ENCODE peak calls at places on chromosomes 11 and 22, in eight cellular contexts. P is SK-N-SH; B is HFF-Myc; T is astrocyte of the spinal cord; U is endothelial cell; F is fibroblast of the aortic adventitia; N is CD4-positive, alpha-beta T cell; V is MCF 10A. R is an unnamed sample.

GRCh38 chr11:4105916-4106315 is 11.3 kb downstream of the RRM1 start:
- DNase-seq in F (no peak), N (no peak), T (no peak), U (no peak), P (no peak), B (no peak), V (no peak), R (no peak)

GRCh38 chr22:41479671-41480396 is 10.9 kb downstream of the ACO2 start:
- DNase-seq in T (peak), V (peak), P (no peak), B (no peak), F (peak), N (no peak), U (no peak), R (peak)

GRCh38 chr11:120270386-120270785 is 30.4 kb downstream of the POU2F3 start:
- DNase-seq in V (no peak), U (no peak), P (no peak), N (no peak), T (no peak), B (no peak), F (no peak), R (no peak)

GRCh38 chr22:49208768-49209252 is 618.9 kb downstream of the BRD1 start:
- DNase-seq in F (no peak), T (no peak), B (no peak), U (peak), V (no peak), N (no peak), P (no peak), R (no peak)

GRCh38 chr11:95922536-95923440 is 1.1 kb downstream of the MTMR2 start:
- DNase-seq in P (no peak), B (no peak), N (no peak), V (peak), U (no peak), T (peak), F (peak), R (no peak)

GRCh38 chr11:90704510-90704909 is 481.7 kb upstream of the CHORDC1 start:
- DNase-seq in N (no peak), V (no peak), U (no peak), B (no peak), P (no peak), T (no peak), F (no peak), R (no peak)

GRCh38 chr11:5288108-5288911 is 13.4 kb downstream of the OR51B4 start:
- DNase-seq in B (no peak), U (no peak), P (no peak), N (no peak), T (no peak), F (peak), V (no peak), R (no peak)

GRCh38 chr11:68946416-68947090 is 34.2 kb downstream of the MRGPRD start:
- DNase-seq in F (peak), B (peak), N (no peak), V (peak), T (peak), U (no peak), P (peak), R (peak)

GRCh38 chr11:34274712-34275398 is 83.0 kb downstream of the ABTB2 start:
- DNase-seq in T (peak), N (no peak), B (peak), V (peak), U (no peak), P (peak), F (peak), R (peak)

GRCh38 chr11:74434528-74434927 is 32.8 kb downstream of the KCNE3 start:
- DNase-seq in B (no peak), T (no peak), N (no peak), U (no peak), P (no peak), F (no peak), V (peak), R (no peak)

GRCh38 chr11:6472934-6473333 is 807 bp downstream of the TRIM3 start:
- DNase-seq in N (no peak), U (no peak), V (no peak), T (no peak), B (no peak), P (no peak), F (no peak), R (no peak)

GRCh38 chr11:316031-316701 is 2.3 kb downstream of the IFITM1 start:
- DNase-seq in N (no peak), F (no peak), P (peak), T (no peak), U (no peak), V (no peak), B (no peak), R (no peak)

GRCh38 chr22:46905415-46905814 is 143.0 kb downstream of the TBC1D22A start:
- DNase-seq in B (no peak), F (no peak), P (no peak), N (no peak), T (no peak), V (no peak), U (no peak), R (no peak)

GRCh38 chr22:43925433-43926348 is 2.1 kb downstream of the PNPLA3 start:
- DNase-seq in T (no peak), N (no peak), F (no peak), P (no peak), U (no peak), V (peak), B (no peak), R (no peak)

GRCh38 chr22:37207981-37208380 is 4.3 kb downstream of the SSTR3 start:
- DNase-seq in T (no peak), N (peak), F (no peak), V (no peak), B (no peak), P (no peak), U (no peak), R (no peak)

GRCh38 chr22:49632199-49633009 is 195.3 kb downstream of the BRD1 start:
- DNase-seq in B (no peak), U (peak), T (peak), F (peak), P (peak), N (no peak), V (no peak), R (no peak)

GRCh38 chr22:49724030-49724892 is 103.4 kb downstream of the BRD1 start:
- DNase-seq in P (peak), F (no peak), U (peak), V (no peak), N (peak), T (no peak), B (no peak), R (no peak)

GRCh38 chr11:100269511-100269910 is 417.6 kb upstream of the ARHGAP42 start:
- DNase-seq in B (no peak), T (no peak), N (no peak), P (no peak), V (no peak), U (no peak), F (no peak), R (no peak)

GRCh38 chr11:61007383-61007970 is 36.0 kb downstream of the CD6 start:
- DNase-seq in P (peak), V (no peak), B (no peak), F (no peak), N (no peak), U (no peak), T (no peak), R (no peak)

GRCh38 chr22:37063436-37064420 is 12.2 kb downstream of the KCTD17 start:
- DNase-seq in F (no peak), U (no peak), T (no peak), P (no peak), N (no peak), V (no peak), B (no peak), R (no peak)

GRCh38 chr22:30605449-30606110 is 1.4 kb upstream of the TCN2 start:
- DNase-seq in P (peak), N (peak), V (peak), B (no peak), F (peak), U (peak), T (peak), R (peak)

GRCh38 chr22:37043828-37044538 is 7.6 kb upstream of the KCTD17 start:
- DNase-seq in U (peak), N (peak), B (peak), V (peak), P (peak), T (no peak), F (peak), R (peak)

GRCh38 chr22:46393791-46394333 is 58.3 kb downstream of the TRMU start:
- DNase-seq in V (no peak), T (no peak), F (no peak), U (no peak), B (no peak), N (no peak), P (no peak), R (no peak)

GRCh38 chr11:1943977-1944376 is 3.2 kb upstream of the MRPL23 start:
- DNase-seq in T (peak), P (no peak), F (peak), U (no peak), B (peak), V (peak), N (no peak), R (no peak)

GRCh38 chr22:38986629-38987028 is 4.5 kb downstream of the APOBEC3B start:
- DNase-seq in B (no peak), U (no peak), T (no peak), P (no peak), V (no peak), N (no peak), F (no peak), R (no peak)

GRCh38 chr11:3091846-3092602 is 34.8 kb upstream of the CARS1 start:
- DNase-seq in P (peak), B (no peak), U (peak), F (peak), N (peak), V (peak), T (peak), R (peak)

GRCh38 chr11:118870396-118871343 is 13.0 kb upstream of the CXCR5 start:
- DNase-seq in N (no peak), F (peak), T (no peak), P (peak), V (no peak), U (no peak), B (no peak), R (no peak)
- TF ChIP-seq CTCF in N (no peak), F (no peak), T (peak), P (no peak), V (no peak), U (no peak), B (peak), R (peak)

GRCh38 chr22:27990879-27991278 is 71.8 kb upstream of the PITPNB start:
- DNase-seq in T (peak), B (no peak), V (peak), N (no peak), P (peak), U (peak), F (peak), R (no peak)
- TF ChIP-seq CTCF in T (peak), B (peak), V (peak), N (no peak), P (peak), U (peak), F (peak), R (peak)

DNA sequence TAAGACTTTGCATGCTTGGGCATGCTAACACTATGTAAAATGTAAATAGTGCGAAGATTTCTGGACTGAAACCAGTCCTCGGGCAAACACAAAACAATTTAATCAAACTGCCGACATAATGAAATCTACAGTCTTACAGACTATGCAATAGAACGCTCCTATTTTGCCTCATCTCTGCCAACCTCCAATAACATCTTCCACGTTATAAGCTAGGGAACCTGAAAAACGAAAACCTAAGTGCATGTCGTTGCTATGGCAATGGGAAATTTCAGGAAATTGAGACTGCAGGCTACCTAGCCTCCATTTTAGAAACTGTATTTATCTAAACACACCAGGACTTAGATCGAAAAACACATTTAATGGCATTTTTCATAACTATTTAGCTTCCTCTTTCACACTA is 1.1 kb downstream of the CSTF3 start:
- DNase-seq in F (peak), B (peak), V (peak), T (peak), U (no peak), P (peak), N (no peak), R (peak)
- TF ChIP-seq CTCF in F (no peak), B (no peak), V (no peak), T (no peak), U (no peak), P (no peak), N (no peak), R (no peak)

DNA sequence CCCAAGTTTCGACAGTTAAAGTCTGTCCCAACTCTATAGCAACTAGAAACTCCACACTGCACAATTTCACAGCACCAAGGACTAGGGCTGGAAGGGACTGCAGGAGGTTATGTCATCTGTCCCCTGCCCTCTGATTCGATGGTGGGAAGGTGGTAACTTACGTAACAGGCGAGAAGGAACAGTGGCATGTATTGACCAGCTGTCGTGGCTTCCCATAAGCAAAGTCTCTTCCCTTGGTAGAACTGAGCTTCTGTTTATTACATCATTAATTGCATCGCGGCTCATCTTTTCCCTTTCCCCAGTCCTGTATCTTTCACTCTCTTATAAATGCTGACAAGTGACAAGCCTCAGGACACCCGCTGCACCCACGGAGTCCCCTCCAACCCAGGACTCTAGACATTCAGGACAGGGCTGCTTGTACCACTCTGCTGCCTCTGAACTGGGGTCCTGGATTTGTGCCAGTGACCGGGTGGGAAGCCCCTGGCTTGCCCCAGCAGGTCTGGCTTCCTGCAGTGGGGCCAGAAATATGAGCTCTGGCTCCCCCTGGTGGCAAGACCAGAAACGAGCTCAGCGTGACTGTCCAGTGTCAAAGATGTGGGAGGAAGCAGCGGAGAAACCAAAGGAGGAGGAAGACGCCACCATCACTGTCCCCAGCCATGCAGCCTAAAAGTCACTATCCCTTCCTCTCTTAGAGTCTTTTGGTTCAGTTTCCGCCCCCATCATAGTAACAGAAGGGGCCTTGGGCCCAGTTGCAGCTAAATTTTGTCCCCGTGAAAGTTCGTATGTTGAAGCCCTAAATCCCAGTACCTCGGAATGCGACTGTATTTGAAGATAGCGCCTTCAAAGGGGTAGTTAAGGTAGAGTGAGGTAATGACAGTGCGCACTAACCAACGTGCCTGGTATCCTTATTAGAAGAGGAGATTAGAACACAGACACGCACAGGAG is 84.5 kb downstream of the ISX start:
- DNase-seq in T (peak), N (peak), F (peak), V (peak), U (peak), B (peak), P (peak), R (peak)
- TF ChIP-seq CTCF in T (peak), N (peak), F (peak), V (peak), U (peak), B (peak), P (peak), R (peak)

DNA sequence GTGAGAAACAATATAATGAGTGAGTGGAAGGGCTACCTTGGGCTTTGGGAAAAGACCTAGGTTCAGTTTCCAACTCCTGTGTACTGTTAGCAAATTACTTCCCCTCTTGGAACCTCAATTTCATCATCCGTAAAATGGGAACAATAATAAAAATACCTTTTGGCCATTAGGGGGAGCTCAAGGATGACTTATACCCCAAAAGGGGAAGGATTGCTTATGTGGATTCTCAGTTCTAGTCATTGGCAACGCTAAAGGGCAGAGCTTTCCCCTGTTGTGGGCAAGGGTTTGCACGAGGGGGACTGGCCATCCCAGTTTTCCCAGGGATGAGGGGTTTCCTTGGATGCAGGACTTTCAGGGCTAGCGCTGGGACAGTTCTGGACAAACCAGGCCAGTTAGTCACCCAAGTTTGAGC is 3.1 kb upstream of the COMMD9 start:
- DNase-seq in N (no peak), B (no peak), V (peak), P (peak), U (peak), F (peak), T (peak), R (peak)
- TF ChIP-seq CTCF in N (peak), B (peak), V (peak), P (peak), U (peak), F (peak), T (peak), R (peak)

DNA sequence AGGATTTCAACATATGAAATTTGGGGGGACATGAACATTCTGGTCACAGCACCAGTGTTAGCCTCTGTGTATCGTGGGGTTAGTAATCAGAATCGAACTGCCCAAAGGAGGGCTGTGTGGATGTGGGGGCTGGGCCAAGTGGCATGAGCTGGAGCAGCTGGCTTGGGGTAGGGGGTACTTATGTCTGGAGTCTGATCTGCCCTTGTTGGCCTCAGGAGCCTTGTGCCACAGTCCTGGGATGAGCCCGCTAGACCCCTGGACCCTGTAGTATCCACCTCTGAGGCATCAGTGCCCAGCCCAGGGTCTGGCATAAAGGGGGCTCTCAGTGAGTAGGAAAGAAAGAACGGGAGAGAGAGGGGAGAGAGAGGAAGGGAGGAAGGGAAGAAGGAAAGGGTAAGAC is 67.3 kb downstream of the LRRC32 start:
- DNase-seq in U (no peak), P (peak), T (no peak), B (no peak), F (no peak), V (no peak), N (no peak), R (no peak)
- TF ChIP-seq CTCF in U (no peak), P (no peak), T (no peak), B (no peak), F (no peak), V (no peak), N (no peak), R (no peak)

DNA sequence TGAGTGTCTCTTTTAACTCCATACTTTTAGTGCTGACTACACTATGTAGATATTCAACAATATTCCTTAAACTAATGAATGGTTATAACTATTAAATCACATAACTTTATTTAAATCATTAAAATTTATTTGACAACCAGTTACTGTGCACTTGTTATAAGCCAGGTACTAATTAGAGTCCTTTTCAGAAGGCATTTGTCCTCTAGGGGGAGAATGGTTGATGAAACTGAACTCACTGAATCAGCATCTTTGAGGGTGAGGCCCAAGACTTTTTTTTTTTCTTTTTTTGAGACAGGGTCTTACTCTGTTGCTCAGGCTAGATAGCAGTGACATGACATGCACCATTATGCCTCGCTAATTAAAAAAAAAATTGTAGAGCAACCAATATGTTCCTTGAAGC is 515.6 kb upstream of the CCDC90B start:
- DNase-seq in T (no peak), N (no peak), V (peak), U (no peak), P (no peak), B (no peak), F (no peak), R (no peak)
- TF ChIP-seq CTCF in T (peak), N (no peak), V (no peak), U (no peak), P (peak), B (peak), F (peak), R (peak)

GRCh38 chr11:122877732-122878131 is 4.8 kb upstream of the JHY start:
- DNase-seq in P (no peak), F (no peak), V (no peak), N (no peak), T (no peak), B (no peak), U (no peak), R (no peak)

GRCh38 chr11:122882809-122883681 is 486 bp downstream of the JHY start:
- DNase-seq in P (peak), F (no peak), B (no peak), T (no peak), U (peak), N (peak), V (peak), R (peak)

GRCh38 chr11:122883682-122883981 is 1.1 kb downstream of the JHY start:
- DNase-seq in N (no peak), P (no peak), B (no peak), T (peak), F (peak), U (no peak), V (no peak), R (no peak)

GRCh38 chr11:122882189-122882808 is at the start of gene JHY:
- DNase-seq in U (no peak), B (no peak), P (no peak), T (no peak), F (peak), V (no peak), N (no peak), R (no peak)

DNA sequence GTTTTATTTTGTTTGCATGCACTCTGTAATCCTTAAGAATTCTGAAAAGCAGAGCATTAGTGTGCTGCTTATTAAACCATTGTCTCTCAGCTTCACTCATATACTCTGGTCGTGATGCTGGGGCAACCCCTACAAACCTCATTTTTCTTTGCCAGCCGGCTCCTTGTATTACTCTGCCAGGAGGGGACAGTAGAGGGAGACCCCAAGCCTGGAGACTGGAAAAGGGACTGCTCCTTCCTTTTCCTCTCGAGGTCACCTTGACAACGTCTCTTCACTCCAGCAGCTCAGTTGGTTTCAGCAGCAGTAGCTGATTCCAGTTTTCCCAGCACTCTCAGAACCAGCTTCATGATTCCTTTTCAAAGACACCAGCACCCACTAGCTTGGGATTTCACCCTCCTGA is 2.8 kb upstream of the JHY start:
- DNase-seq in F (no peak), U (peak), B (no peak), P (peak), N (no peak), T (no peak), V (no peak), R (no peak)
- TF ChIP-seq CTCF in F (no peak), U (no peak), B (peak), P (peak), N (no peak), T (no peak), V (no peak), R (no peak)

GRCh38 chr22:45192701-45193187 is 29.0 kb downstream of the NUP50 start:
- DNase-seq in V (no peak), T (no peak), B (no peak), F (no peak), P (no peak), U (no peak), N (no peak), R (no peak)
- TF ChIP-seq CTCF in V (no peak), T (no peak), B (peak), F (no peak), P (no peak), U (no peak), N (no peak), R (peak)